ENCODE peak calls at places on chromosomes 5 and 9, in seven cellular contexts. N, Q, T, Z, I, S and H are unnamed samples.
A peak's percentile ranks its signal among the peaks of the same experiment; 100 is the strongest.

GRCh38 chr5:74017786-74018211 is 391.8 kb downstream of the ARHGEF28 start:
- DNase-seq in I (peak; percentile 16), T (peak; percentile 44), S (no peak), Q (peak; percentile 85), Z (peak; percentile 19), N (no peak), H (no peak)

GRCh38 chr9:87676976-87677775 is 48.7 kb upstream of the CTSL start:
- DNase-seq in N (no peak), I (no peak), Q (no peak), Z (no peak), T (no peak), S (no peak), H (no peak)

GRCh38 chr5:31186672-31187267 is 6.7 kb upstream of the CDH6 start:
- DNase-seq in S (no peak), Q (peak; percentile 63), N (no peak), T (no peak), Z (peak; percentile 57), I (peak; percentile 65), H (peak; percentile 19)

GRCh38 chr5:145499483-145499882 is 335.7 kb downstream of the PRELID2 start:
- DNase-seq in N (no peak), T (no peak), Q (peak; percentile 26), S (no peak), Z (no peak), I (no peak), H (no peak)

GRCh38 chr9:7094052-7094451 is 336.3 kb downstream of the KDM4C start:
- DNase-seq in T (no peak), Z (no peak), N (no peak), Q (peak; percentile 64), I (no peak), S (no peak), H (peak; percentile 53)

GRCh38 chr9:85741112-85741874 is 461 bp downstream of the AGTPBP1 start:
- DNase-seq in T (no peak), N (peak; percentile 15), I (peak; percentile 47), Z (no peak), S (peak; percentile 62), Q (peak; percentile 80), H (no peak)

GRCh38 chr5:132263548-132264261 is 6.2 kb downstream of the PDLIM4 start:
- DNase-seq in N (no peak), Q (no peak), T (no peak), S (no peak), I (peak; percentile 93), Z (no peak), H (peak; percentile 82)

GRCh38 chr5:18772475-18772874 is 1138.2 kb downstream of the TAF11L14 start:
- DNase-seq in Z (no peak), N (no peak), T (no peak), I (peak; percentile 72), S (no peak), Q (peak; percentile 69), H (no peak)